ENCODE peak calls at places on chromosomes 12 and 14, in ten cellular contexts. M is HCT116, E is esophagus muscularis mucosa, Z is stomach, F is SK-N-SH, Q is Panc1, J is transverse colon, B is sigmoid colon, L is prostate gland, V is GM12878. K is an unnamed sample.

GRCh38 chr12:111163422-111163821 is 205.5 kb downstream of the PHETA1 start:
- DNase-seq in M (no peak), E (no peak), Z (no peak), F (no peak), Q (no peak), J (no peak), B (no peak), L (no peak), V (no peak), K (no peak)

GRCh38 chr14:75339059-75339458 is 60.4 kb downstream of the FOS start:
- DNase-seq in M (no peak), E (no peak), Z (no peak), F (no peak), Q (no peak), J (no peak), B (no peak), L (no peak), V (no peak), K (no peak)

GRCh38 chr12:27787559-27787958 is 7.5 kb upstream of the MANSC4 start:
- DNase-seq in M (no peak), E (no peak), Z (no peak), F (no peak), Q (no peak), J (no peak), B (no peak), L (no peak), V (no peak), K (no peak)

GRCh38 chr12:8077207-8077606 is 4.9 kb upstream of the NECAP1 start:
- DNase-seq in M (no peak), E (no peak), Z (no peak), F (peak; percentile 17), Q (no peak), J (no peak), B (no peak), L (no peak), V (no peak), K (no peak)

GRCh38 chr12:5976711-5977110 is 31.7 kb upstream of the ANO2 start:
- DNase-seq in M (no peak), E (no peak), Z (no peak), F (no peak), Q (no peak), J (no peak), B (no peak), L (no peak), V (no peak), K (no peak)

GRCh38 chr14:76564471-76565119 is 188.7 kb downstream of the ESRRB start:
- DNase-seq in M (peak; percentile 49), E (no peak), Z (no peak), F (no peak), Q (no peak), J (no peak), B (no peak), L (no peak), V (no peak), K (no peak)

GRCh38 chr14:95303107-95303506 is 16.6 kb downstream of the CLMN start:
- DNase-seq in M (no peak), E (no peak), Z (no peak), F (no peak), Q (no peak), J (no peak), B (no peak), L (no peak), V (no peak), K (no peak)

GRCh38 chr14:103867523-103867953 is 20.2 kb upstream of the PPP1R13B start:
- DNase-seq in M (no peak), E (no peak), Z (peak; percentile 90), F (peak; percentile 45), Q (no peak), J (peak; percentile 38), B (peak; percentile 81), L (peak; percentile 84), V (no peak), K (peak; percentile 87)

GRCh38 chr12:26149963-26150362 is 25.1 kb upstream of the BHLHE41 start:
- DNase-seq in M (no peak), E (no peak), Z (no peak), F (no peak), Q (no peak), J (no peak), B (no peak), L (no peak), V (no peak), K (no peak)

GRCh38 chr12:24776856-24777255 is 172.0 kb downstream of the BCAT1 start:
- DNase-seq in M (no peak), E (no peak), Z (no peak), F (no peak), Q (no peak), J (no peak), B (no peak), L (no peak), V (no peak), K (no peak)

GRCh38 chr12:118432812-118433540 is 56.6 kb downstream of the SUDS3 start:
- DNase-seq in M (no peak), E (no peak), Z (no peak), F (no peak), Q (no peak), J (peak; percentile 12), B (no peak), L (no peak), V (no peak), K (no peak)

GRCh38 chr12:121549075-121549474 is 31.7 kb downstream of the KDM2B start:
- DNase-seq in M (no peak), E (no peak), Z (no peak), F (no peak), Q (no peak), J (no peak), B (no peak), L (no peak), V (no peak), K (no peak)
- H3K36me3 ChIP-seq in M (no peaks in the 10 kb centered on the region), E (peaks cover 22% of the 10 kb centered on the region), Z (peaks cover 5% of the 10 kb centered on the region), F (peaks cover 6% of the 10 kb centered on the region), Q (no peaks in the 10 kb centered on the region), J (no peaks in the 10 kb centered on the region), B (peaks cover 14% of the 10 kb centered on the region), L (no peaks in the 10 kb centered on the region), V (no peaks in the 10 kb centered on the region), K (no peaks in the 10 kb centered on the region)

GRCh38 chr12:106139422-106140141 is 828 bp upstream of the NUAK1 start:
- DNase-seq in M (peak; percentile 56), E (no peak), Z (peak; percentile 79), F (no peak), Q (no peak), J (peak; percentile 76), B (peak; percentile 90), L (peak; percentile 75), V (no peak), K (peak; percentile 93)
- TF ChIP-seq POLR2AphosphoS5 in M (peak; percentile 75), E (no peak), Z (no peak), F (no peak), Q (peak; percentile 6), J (no peak), B (peak; percentile 59), L (no peak), V (no peak), K (no peak)

GRCh38 chr12:124400124-124400523 is 105.2 kb downstream of the RFLNA start:
- DNase-seq in M (no peak), E (no peak), Z (no peak), F (no peak), Q (no peak), J (no peak), B (no peak), L (no peak), V (no peak), K (no peak)

GRCh38 chr12:124399622-124400021 is 104.7 kb downstream of the RFLNA start:
- DNase-seq in M (no peak), E (no peak), Z (no peak), F (peak; percentile 82), Q (no peak), J (peak; percentile 42), B (no peak), L (no peak), V (no peak), K (peak; percentile 75)

GRCh38 chr12:124397399-124397679 is 102.4 kb downstream of the RFLNA start:
- DNase-seq in M (no peak), E (no peak), Z (no peak), F (peak; percentile 73), Q (no peak), J (no peak), B (no peak), L (no peak), V (no peak), K (no peak)

GRCh38 chr12:124397807-124398577 is 103.1 kb downstream of the RFLNA start:
- DNase-seq in M (no peak), E (no peak), Z (peak; percentile 92), F (no peak), Q (no peak), J (peak; percentile 72), B (peak; percentile 93), L (peak; percentile 51), V (no peak), K (no peak)

DNA sequence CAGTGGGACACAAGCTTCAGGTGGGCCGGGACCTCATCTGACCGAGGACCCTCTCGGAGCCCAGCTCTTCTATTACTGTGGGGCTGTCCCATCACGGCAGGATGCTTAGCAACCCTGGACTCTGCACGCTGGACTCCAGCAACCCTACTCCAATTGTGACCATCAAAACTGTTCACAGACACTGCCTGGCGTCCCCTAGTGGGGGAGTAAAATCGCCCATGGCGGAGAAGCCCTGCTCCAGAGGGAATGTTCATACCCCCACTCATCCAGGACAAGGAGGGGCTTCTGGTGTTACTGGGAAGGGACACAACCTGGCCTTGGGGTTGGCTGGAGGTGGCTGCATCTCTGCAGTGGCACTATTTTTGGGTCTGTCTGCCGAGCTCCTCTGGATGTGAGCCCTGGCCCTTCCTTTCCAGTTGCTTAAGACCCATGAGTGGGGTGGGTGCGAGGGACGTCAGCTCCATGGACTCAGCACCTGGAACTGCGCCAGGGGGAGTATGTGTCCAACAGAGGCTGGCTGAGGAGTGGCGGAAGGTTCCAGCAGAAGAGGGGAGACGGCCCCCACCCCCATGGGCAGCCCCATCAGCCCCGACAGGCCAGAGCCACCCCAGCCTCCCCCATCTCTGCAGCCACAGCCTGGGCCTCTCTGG is 103.8 kb downstream of the RFLNA start:
- DNase-seq in M (no peak), E (peak; percentile 96), Z (peak; percentile 48), F (no peak), Q (no peak), J (peak; percentile 60), B (peak; percentile 96), L (no peak), V (no peak), K (no peak)
- H3K36me3 ChIP-seq in M (peaks cover 5% of the 10 kb centered on the region), E (peaks cover 69% of the 10 kb centered on the region), Z (peaks cover 43% of the 10 kb centered on the region), F (peaks cover 55% of the 10 kb centered on the region), Q (no peaks in the 10 kb centered on the region), J (no peaks in the 10 kb centered on the region), B (peaks cover 46% of the 10 kb centered on the region), L (no peaks in the 10 kb centered on the region), V (peaks cover 7% of the 10 kb centered on the region), K (peaks cover 67% of the 10 kb centered on the region)

DNA sequence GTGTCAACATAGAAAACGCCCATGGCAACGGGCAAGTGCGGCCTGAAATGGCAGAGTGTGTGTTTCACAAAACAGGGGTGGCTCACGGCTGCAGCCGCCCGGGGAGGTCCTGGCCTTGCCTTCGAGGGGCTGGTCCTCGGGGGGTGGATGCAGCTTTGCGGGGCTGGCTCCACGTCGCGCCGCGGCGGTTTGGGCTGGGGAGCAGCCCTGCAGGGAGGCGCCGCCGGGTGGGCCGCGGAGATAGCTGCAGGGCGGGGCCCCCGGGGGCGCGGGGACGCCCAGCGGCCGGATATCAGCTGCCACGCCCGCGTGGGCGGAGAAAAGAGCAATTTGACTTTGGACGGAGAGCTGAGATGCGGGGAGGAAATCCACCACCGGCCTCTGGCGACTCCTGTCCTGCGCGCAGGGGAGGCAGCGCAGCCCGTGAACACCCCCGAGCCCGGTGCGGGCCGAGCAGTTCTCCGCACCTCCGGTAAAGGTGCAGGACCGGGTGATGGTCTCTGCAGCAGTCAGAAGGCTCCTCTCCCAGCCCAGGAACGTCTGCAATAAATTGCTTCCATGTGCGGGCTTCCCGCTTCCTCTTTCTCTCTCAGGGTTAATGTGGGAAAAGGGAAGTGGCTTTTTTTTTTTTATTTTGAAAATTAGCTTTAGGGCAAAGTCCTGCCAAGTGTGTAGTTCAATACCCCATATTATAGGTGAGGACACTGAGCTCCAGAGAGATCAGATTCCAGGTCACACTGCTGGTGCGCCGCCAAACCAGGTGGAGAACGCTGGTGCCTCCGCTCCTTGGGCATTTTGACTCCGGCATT is 110.5 kb downstream of the ARF6 start:
- DNase-seq in M (peak; percentile 65), E (peak; percentile 95), Z (peak; percentile 85), F (peak; percentile 78), Q (no peak), J (peak; percentile 95), B (peak; percentile 86), L (peak; percentile 67), V (peak; percentile 60), K (peak; percentile 88)
- TF ChIP-seq POLR2AphosphoS5 in M (peak; percentile 92), E (peak; percentile 50), Z (no peak), F (peak; percentile 68), Q (peak; percentile 78), J (peak; percentile 26), B (peak; percentile 44), L (peak; percentile 10), V (peak; percentile 84), K (peak; percentile 56)

K was measured in upper lobe of left lung.